ENCODE peak calls at places on chromosomes 5 and 9, in seven cellular contexts. I is aorta; G is upper lobe of left lung; Q is lower lobe of right lung; O is pancreas; B is CD4-positive, CD25-positive, alpha-beta regulatory T cell; W is kidney. X is an unnamed sample. For H3K4me1, the result is how much of the 10 kb centered on the place peaks cover.

GRCh38 chr5:73417307-73418035 is 31.1 kb downstream of the FOXD1 start:
- DNase-seq in G (no peak), B (no peak), O (no peak), I (no peak), W (no peak), Q (no peak), X (no peak)

GRCh38 chr9:131546336-131547084 is 1.2 kb downstream of the PRRT1B start:
- DNase-seq in G (peak), I (no peak), O (no peak), W (no peak), Q (no peak), B (no peak), X (no peak)

GRCh38 chr5:98770158-98770910 is 3.1 kb upstream of the RGMB start:
- DNase-seq in W (peak), B (peak), O (peak), G (peak), Q (peak), I (peak), X (peak)

GRCh38 chr5:124649548-124650501 is 96.6 kb downstream of the ZNF608 start:
- DNase-seq in B (peak), O (peak), G (no peak), I (peak), Q (peak), W (peak), X (no peak)

GRCh38 chr5:180097926-180098325 is 26.4 kb upstream of the RNF130 start:
- DNase-seq in W (peak), I (no peak), B (no peak), Q (no peak), G (no peak), O (no peak), X (no peak)

GRCh38 chr5:160479926-160480325 is 58.3 kb downstream of the PTTG1 start:
- DNase-seq in Q (no peak), G (no peak), W (no peak), B (no peak), O (no peak), I (no peak), X (no peak)

GRCh38 chr9:8030095-8030494 is 230.5 kb upstream of the DMAC1 start:
- DNase-seq in Q (no peak), O (no peak), I (no peak), B (no peak), W (no peak), G (no peak), X (no peak)

GRCh38 chr9:121773286-121773953 is 122.0 kb downstream of the DAB2IP start:
- DNase-seq in B (no peak), O (no peak), W (peak), I (peak), G (no peak), Q (no peak), X (no peak)

GRCh38 chr5:14123974-14124482 is 19.1 kb upstream of the TRIO start:
- DNase-seq in I (no peak), W (no peak), B (no peak), Q (no peak), G (no peak), O (no peak), X (no peak)

GRCh38 chr5:153463806-153464205 is 26.7 kb upstream of the GRIA1 start:
- DNase-seq in G (no peak), W (no peak), I (no peak), O (no peak), Q (no peak), B (no peak), X (no peak)

GRCh38 chr5:68054625-68055024 is 160.9 kb upstream of the PIK3R1 start:
- DNase-seq in I (no peak), B (no peak), Q (no peak), W (no peak), G (no peak), O (no peak), X (no peak)

GRCh38 chr5:67984546-67984945 is 231.0 kb upstream of the PIK3R1 start:
- DNase-seq in O (no peak), Q (no peak), B (no peak), G (no peak), I (no peak), W (no peak), X (no peak)

GRCh38 chr5:31833005-31833404 is 194.1 kb downstream of the PDZD2 start:
- DNase-seq in B (no peak), W (no peak), Q (no peak), I (no peak), O (no peak), G (no peak), X (no peak)

GRCh38 chr9:125889122-125889523 is 141.9 kb downstream of the PBX3 start:
- DNase-seq in B (peak), Q (peak), G (peak), O (peak), I (peak), W (peak), X (no peak)

GRCh38 chr5:10460252-10460906 is 18.7 kb downstream of the ROPN1L start:
- DNase-seq in I (peak), O (peak), Q (no peak), W (no peak), B (no peak), G (no peak), X (no peak)

GRCh38 chr5:14039576-14039975 is 95.1 kb upstream of the DNAH5 start:
- DNase-seq in W (no peak), I (no peak), O (no peak), Q (no peak), G (no peak), B (no peak), X (no peak)

GRCh38 chr9:104256031-104256709 is 162.1 kb downstream of the SMC2 start:
- DNase-seq in G (no peak), B (no peak), O (no peak), Q (no peak), I (no peak), W (no peak), X (no peak)

GRCh38 chr9:89935791-89936190 is 331.0 kb downstream of the GADD45G start:
- DNase-seq in G (no peak), I (no peak), W (no peak), O (no peak), Q (no peak), B (no peak), X (no peak)

GRCh38 chr5:163352531-163352930 is 84.9 kb upstream of the CCNG1 start:
- DNase-seq in Q (no peak), O (no peak), W (no peak), G (no peak), I (no peak), B (no peak), X (no peak)

GRCh38 chr5:15463231-15463630 is 36.7 kb upstream of the FBXL7 start:
- DNase-seq in Q (no peak), O (no peak), W (no peak), G (no peak), I (no peak), B (no peak), X (no peak)

GRCh38 chr9:129139233-129139992 is 28.2 kb downstream of the PTPA start:
- DNase-seq in B (peak), Q (peak), G (peak), O (peak), I (no peak), W (peak), X (peak)

GRCh38 chr5:151171521-151171920 is 13.9 kb upstream of the ANXA6 start:
- DNase-seq in W (no peak), Q (no peak), O (no peak), I (no peak), G (no peak), B (no peak), X (no peak)

GRCh38 chr5:6700686-6701355 is 12.4 kb upstream of the TENT4A start:
- DNase-seq in G (no peak), O (no peak), I (no peak), Q (no peak), W (no peak), B (no peak), X (no peak)

GRCh38 chr5:68962632-68963484 is 131.0 kb upstream of the SLC30A5 start:
- DNase-seq in I (peak), B (no peak), Q (no peak), G (no peak), W (peak), O (peak), X (no peak)

GRCh38 chr5:35920890-35921289 is 17.5 kb downstream of the CAPSL start:
- DNase-seq in Q (no peak), G (peak), I (no peak), B (no peak), O (no peak), W (no peak), X (no peak)

GRCh38 chr9:132669329-132669635 is 501 bp downstream of the DDX31 start:
- DNase-seq in I (no peak), Q (no peak), B (no peak), O (no peak), W (no peak), G (no peak), X (no peak)

GRCh38 chr5:173802670-173803165 is 85.4 kb upstream of the CPEB4 start:
- DNase-seq in Q (peak), W (peak), I (no peak), G (no peak), B (no peak), O (no peak), X (no peak)
- H3K4me1 ChIP-seq in Q (under half), W (under half), I (under half), G (under half), B (under half), O (under half), X (under half)

DNA sequence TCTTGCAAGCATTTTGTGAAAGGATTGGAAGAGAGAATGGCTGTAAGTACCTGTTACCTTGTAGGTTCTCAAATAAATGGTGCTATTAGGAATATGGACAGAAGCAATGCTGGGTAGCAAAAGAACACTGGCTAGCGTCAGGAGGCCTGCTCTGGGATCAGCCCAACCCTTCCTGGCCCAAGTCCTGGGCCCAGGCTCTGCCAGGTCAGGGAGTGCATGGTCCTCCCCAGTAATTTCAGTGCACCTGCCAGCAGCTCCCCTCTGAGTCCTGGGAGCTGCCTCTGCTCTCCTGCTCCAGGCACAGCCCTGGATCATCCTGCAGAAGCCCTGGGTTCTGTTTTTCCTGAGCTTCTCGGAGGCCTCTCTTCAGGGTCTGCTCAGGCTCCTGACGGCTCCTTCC is 89.5 kb upstream of the ARAP3 start:
- DNase-seq in B (no peak), O (no peak), G (no peak), Q (no peak), W (peak), I (no peak), X (no peak)
- H3K4me3 ChIP-seq in B (no peak), O (no peak), G (no peak), Q (no peak), W (no peak), I (no peak), X (no peak)

GRCh38 chr9:130521715-130522114 is 57.7 kb upstream of the FUBP3 start:
- DNase-seq in B (no peak), O (no peak), W (no peak), G (no peak), Q (no peak), I (no peak), X (no peak)
- H3K27ac ChIP-seq in B (no peak), O (no peak), W (no peak), G (no peak), Q (no peak), I (no peak), X (no peak)

GRCh38 chr5:143063175-143063970 is 293.2 kb downstream of the ARHGAP26 start:
- DNase-seq in W (no peak), G (no peak), Q (no peak), I (peak), B (no peak), O (peak), X (no peak)
- H3K4me1 ChIP-seq in W (under half), G (half or more), Q (half or more), I (under half), B (under half), O (under half), X (under half)

GRCh38 chr9:111034573-111035539 is 3.4 kb downstream of the LPAR1 start:
- DNase-seq in W (no peak), B (no peak), O (no peak), Q (no peak), G (no peak), I (no peak), X (no peak)

GRCh38 chr9:111030492-111030891 is 7.8 kb downstream of the LPAR1 start:
- DNase-seq in I (no peak), O (no peak), G (no peak), B (no peak), W (no peak), Q (no peak), X (no peak)

GRCh38 chr9:111036068-111036789 is 2.0 kb downstream of the LPAR1 start:
- DNase-seq in W (peak), O (peak), Q (peak), G (peak), I (peak), B (no peak), X (no peak)

GRCh38 chr9:111036946-111037743 is 1.1 kb downstream of the LPAR1 start:
- DNase-seq in W (no peak), O (no peak), I (no peak), B (no peak), G (no peak), Q (no peak), X (no peak)

GRCh38 chr9:111034146-111034545 is 4.1 kb downstream of the LPAR1 start:
- DNase-seq in W (no peak), I (no peak), B (no peak), Q (no peak), O (no peak), G (no peak), X (no peak)
- H3K4me3 ChIP-seq in W (no peak), I (no peak), B (no peak), Q (no peak), O (no peak), G (no peak), X (no peak)